ENCODE peak calls at places on chromosomes 4 and X, in six cellular contexts. P is Calu3, W is coronary artery, C is kidney, M is GM12865, B is HCT116. O is an unnamed sample.
A peak's percentile ranks its signal among the peaks of the same experiment; 100 is the strongest.

GRCh38 chr4:40912455-40913055 is 162.8 kb downstream of the NSUN7 start:
- DNase-seq in B (no peak), C (no peak), W (no peak), M (no peak), P (no peak), O (no peak)

GRCh38 chr4:38785041-38785790 is 2.4 kb upstream of the TLR10 start:
- DNase-seq in W (no peak), B (no peak), P (no peak), M (no peak), C (no peak), O (no peak)

GRCh38 chr4:61740950-61741638 is 541.0 kb downstream of the ADGRL3 start:
- DNase-seq in M (no peak), C (no peak), B (no peak), P (no peak), W (no peak), O (no peak)

GRCh38 chrX:9610774-9611392 is 146.0 kb downstream of the TBL1X start:
- DNase-seq in P (no peak), W (no peak), M (peak; percentile 4), C (no peak), B (no peak), O (no peak)

GRCh38 chrX:96771500-96771899 is 86.9 kb downstream of the DIAPH2 start:
- DNase-seq in P (no peak), B (no peak), C (no peak), M (no peak), W (no peak), O (no peak)

GRCh38 chr4:155972098-155972497 is 18.4 kb upstream of the CTSO start:
- DNase-seq in M (peak; percentile 74), W (no peak), P (peak; percentile 22), C (no peak), B (peak; percentile 19), O (no peak)

GRCh38 chr4:163688856-163689255 is 194.4 kb downstream of the TMA16 start:
- DNase-seq in P (no peak), C (no peak), M (no peak), W (no peak), B (no peak), O (no peak)

GRCh38 chrX:53433651-53434639 is at the start of gene HSD17B10:
- DNase-seq in P (peak; percentile 93), B (peak; percentile 48), M (peak; percentile 90), C (peak; percentile 97), W (peak; percentile 90), O (peak; percentile 90)

GRCh38 chrX:38192007-38192625 is 28.6 kb downstream of the SRPX start:
- DNase-seq in B (no peak), C (no peak), P (peak; percentile 28), W (no peak), M (peak; percentile 24), O (peak; percentile 6)

GRCh38 chr4:142474398-142475087 is 371.6 kb downstream of the INPP4B start:
- DNase-seq in C (no peak), B (peak; percentile 53), M (peak; percentile 46), W (no peak), P (peak; percentile 85), O (peak; percentile 3)

GRCh38 chr4:75633846-75634245 is 3.5 kb upstream of the CDKL2 start:
- DNase-seq in M (no peak), P (no peak), B (no peak), W (no peak), C (no peak), O (no peak)

GRCh38 chrX:42536286-42536685 is 241.7 kb downstream of the PPP1R2C start:
- DNase-seq in W (no peak), P (no peak), B (no peak), C (no peak), M (no peak), O (no peak)

GRCh38 chr4:110287130-110287529 is 88.7 kb upstream of the ELOVL6 start:
- DNase-seq in M (peak; percentile 87), C (no peak), B (peak; percentile 44), P (peak; percentile 6), W (no peak), O (peak; percentile 63)

GRCh38 chrX:45363596-45363995 is 162.9 kb upstream of the DIPK2B start:
- DNase-seq in B (no peak), W (no peak), C (no peak), M (no peak), P (no peak), O (no peak)

GRCh38 chr4:3342182-3342854 is 49.5 kb downstream of the RGS12 start:
- DNase-seq in M (no peak), W (no peak), C (no peak), B (no peak), P (no peak), O (no peak)

GRCh38 chrX:69319376-69319775 is 154.1 kb upstream of the PJA1 start:
- DNase-seq in C (no peak), P (no peak), M (no peak), B (no peak), W (peak; percentile 19), O (no peak)

GRCh38 chrX:452598-452997 is 65.9 kb upstream of the PPP2R3B start:
- DNase-seq in M (no peak), C (no peak), B (no peak), W (no peak), P (no peak), O (no peak)

GRCh38 chr4:6582889-6583504 is 8.0 kb downstream of the MAN2B2 start:
- DNase-seq in W (no peak), P (no peak), M (peak; percentile 42), B (peak; percentile 40), C (no peak), O (no peak)

GRCh38 chr4:24853142-24853541 is 57.8 kb downstream of the SOD3 start:
- DNase-seq in M (no peak), W (no peak), P (no peak), C (no peak), B (no peak), O (no peak)

GRCh38 chr4:56958111-56958517 is 19.3 kb downstream of the NOA1 start:
- DNase-seq in B (no peak), C (peak; percentile 94), M (no peak), P (no peak), W (peak; percentile 91), O (no peak)

GRCh38 chrX:105969487-105969886 is 69.0 kb downstream of the SERPINA7 start:
- DNase-seq in C (no peak), B (no peak), P (no peak), W (no peak), M (no peak), O (no peak)

GRCh38 chr4:155079866-155080265 is 128.6 kb upstream of the NPY2R start:
- DNase-seq in B (no peak), M (no peak), P (no peak), W (no peak), C (no peak), O (no peak)

GRCh38 chrX:113551919-113552318 is 711.3 kb upstream of the AMOT start:
- DNase-seq in W (no peak), M (no peak), B (no peak), P (no peak), C (no peak), O (no peak)

GRCh38 chr4:118112647-118113046 is 78.4 kb downstream of the NDST3 start:
- DNase-seq in P (no peak), C (no peak), W (no peak), M (no peak), B (no peak), O (no peak)

GRCh38 chr4:170497729-170498128 is 408.0 kb upstream of the AADAT start:
- DNase-seq in P (no peak), M (no peak), C (no peak), B (no peak), W (no peak), O (no peak)

GRCh38 chr4:74095886-74096264 is 3.1 kb downstream of the CXCL2 start:
- DNase-seq in M (no peak), W (no peak), P (no peak), B (no peak), C (no peak), O (no peak)

GRCh38 chr4:7978489-7978888 is 38.8 kb upstream of the AFAP1 start:
- DNase-seq in W (no peak), M (no peak), C (no peak), P (peak; percentile 75), B (peak; percentile 47), O (no peak)

GRCh38 chr4:92163348-92163747 is 140.4 kb upstream of the GRID2 start:
- DNase-seq in C (no peak), B (peak; percentile 16), M (peak; percentile 15), P (no peak), W (no peak), O (no peak)

DNA sequence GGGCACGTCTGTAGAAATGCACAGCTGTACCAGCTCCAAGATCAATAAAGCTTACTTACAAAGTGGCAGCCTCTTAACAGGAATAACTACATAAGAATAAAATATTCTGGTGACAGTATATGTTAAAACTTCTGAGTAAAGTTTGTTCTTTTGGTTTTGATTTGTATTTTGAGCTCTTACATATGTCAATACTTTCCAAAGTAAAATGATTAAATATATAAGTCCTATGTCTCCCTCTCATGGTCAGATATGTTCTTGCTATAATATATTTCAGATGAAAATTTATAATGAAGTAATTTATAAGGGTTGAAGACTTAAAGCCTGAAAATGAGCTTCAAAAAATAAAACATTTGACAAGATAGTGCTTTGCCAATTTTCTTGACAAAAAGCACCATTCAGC is 254.4 kb downstream of the NPFFR2 start:
- DNase-seq in P (no peak), W (no peak), B (no peak), C (no peak), M (no peak), O (no peak)
- TF ChIP-seq CTCF in P (no peak), W (no peak), B (no peak), C (no peak), M (no peak), O (no peak)

DNA sequence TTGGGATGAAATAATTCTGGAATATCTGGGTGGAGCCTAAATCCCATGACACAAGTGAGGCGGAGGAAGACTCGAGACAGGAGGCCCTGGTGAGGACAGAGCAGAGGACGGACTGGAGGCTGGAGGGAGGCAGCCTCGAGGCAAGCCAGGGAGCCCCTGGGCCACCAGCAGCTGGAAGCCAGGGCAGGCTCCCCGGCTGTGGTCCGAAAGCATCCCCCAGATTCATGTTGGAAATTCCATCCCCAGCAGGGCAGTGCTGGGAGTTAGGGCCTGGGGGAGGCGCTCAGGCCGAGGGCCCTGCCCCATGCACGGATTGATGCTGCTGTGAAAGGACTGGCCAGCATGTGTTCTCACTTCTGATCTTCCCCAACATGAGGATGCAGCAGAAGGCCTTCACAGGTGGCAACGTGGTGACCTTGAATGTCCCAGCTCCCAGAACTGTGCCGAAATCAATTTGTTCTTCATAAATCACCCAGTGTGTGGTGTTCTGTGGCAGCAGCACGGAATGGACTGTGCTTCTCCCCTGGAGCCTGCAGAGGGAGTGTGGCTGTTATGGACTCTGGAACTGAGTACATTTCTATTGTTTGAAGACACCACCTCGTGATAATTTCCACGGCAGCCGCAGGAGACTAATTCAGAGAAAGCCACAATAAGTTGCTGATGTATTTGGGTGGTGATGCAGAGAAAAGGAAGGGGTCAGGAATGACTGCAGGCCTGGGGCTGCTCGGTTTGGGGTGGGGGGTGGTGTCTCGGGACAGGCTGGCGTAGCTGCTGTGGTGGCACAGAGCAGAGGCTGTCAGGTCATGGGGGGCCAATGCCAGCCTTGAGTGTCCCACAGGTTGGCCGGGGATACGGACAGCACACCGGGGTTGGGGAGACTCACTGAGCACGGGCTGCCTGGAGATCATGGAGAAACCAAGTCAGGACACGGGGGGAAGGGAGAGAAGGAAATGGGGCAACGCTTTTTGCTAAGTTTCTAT is 56.9 kb downstream of the PCGF3 start:
- DNase-seq in C (peak; percentile 60), P (no peak), B (no peak), W (no peak), M (no peak), O (no peak)
- TF ChIP-seq CTCF in C (no peak), P (no peak), B (no peak), W (no peak), M (peak; percentile 8), O (no peak)

GRCh38 chrX:49627030-49627777 is 28.4 kb downstream of the GAGE1 start:
- DNase-seq in C (no peak), M (peak; percentile 4), W (no peak), B (peak; percentile 51), P (no peak), O (peak; percentile 22)
- TF ChIP-seq CTCF in C (peak; percentile 16), M (peak; percentile 24), W (no peak), B (peak; percentile 18), P (no peak), O (peak; percentile 24)

GRCh38 chrX:1468250-1468772 is 15.6 kb upstream of the ASMTL start:
- DNase-seq in P (peak; percentile 37), W (peak; percentile 64), C (peak; percentile 79), B (no peak), M (peak; percentile 78), O (peak; percentile 89)
- TF ChIP-seq CTCF in P (no peak), W (no peak), C (no peak), B (no peak), M (no peak), O (peak; percentile 46)

O was measured in GM06990.